ENCODE peak calls at places on chromosomes 6 and 20, in seven cellular contexts. I is nephron progenitor cell; B is omental fat pad; O is sciatic nerve; V is effector CD4-positive, alpha-beta T cell; G is coronary artery; P is left cardiac atrium. A is an unnamed sample.

GRCh38 chr6:141077355-141078333 is 1055.1 kb upstream of the GJE1 start:
- DNase-seq in G (no peak), P (no peak), B (no peak), I (peak), V (no peak), O (no peak), A (no peak)

GRCh38 chr20:45993197-45993951 is 15.3 kb upstream of the MMP9 start:
- DNase-seq in B (no peak), O (no peak), I (no peak), P (no peak), G (no peak), V (no peak), A (peak)

GRCh38 chr6:84414531-84414930 is 187.1 kb upstream of the CEP162 start:
- DNase-seq in V (no peak), G (no peak), B (no peak), I (no peak), O (no peak), P (no peak), A (no peak)

GRCh38 chr6:88376759-88377387 is 210.7 kb upstream of the CNR1 start:
- DNase-seq in P (no peak), B (no peak), V (no peak), G (no peak), I (no peak), O (no peak), A (no peak)

GRCh38 chr6:152184573-152185157 is 377.2 kb downstream of the ESR1 start:
- DNase-seq in P (no peak), V (no peak), B (no peak), I (no peak), O (no peak), G (no peak), A (no peak)

GRCh38 chr20:61253640-61254511 is 1.8 kb downstream of the CDH4 start:
- DNase-seq in I (peak), O (no peak), P (no peak), G (no peak), V (no peak), B (no peak), A (no peak)

GRCh38 chr6:156857573-156857972 is 80.4 kb downstream of the ARID1B start:
- DNase-seq in O (no peak), V (no peak), P (no peak), G (no peak), B (no peak), I (no peak), A (no peak)

GRCh38 chr6:81487489-81487888 is 265.0 kb downstream of the TENT5A start:
- DNase-seq in B (no peak), P (peak), I (no peak), O (peak), G (no peak), V (no peak), A (no peak)

GRCh38 chr6:13814938-13815575 is 700 bp upstream of the MCUR1 start:
- DNase-seq in O (no peak), P (no peak), B (no peak), V (no peak), G (no peak), I (no peak), A (no peak)

GRCh38 chr20:49850463-49851233 is 38.0 kb downstream of the SLC9A8 start:
- DNase-seq in I (no peak), G (no peak), P (no peak), O (no peak), V (no peak), B (no peak), A (no peak)

GRCh38 chr6:117920493-117920845 is 13.4 kb downstream of the SLC35F1 start:
- DNase-seq in V (no peak), P (no peak), G (no peak), I (no peak), B (no peak), O (no peak), A (no peak)

GRCh38 chr6:156334961-156335360 is 442.2 kb upstream of the ARID1B start:
- DNase-seq in O (no peak), B (no peak), V (no peak), G (no peak), P (no peak), I (no peak), A (no peak)

GRCh38 chr6:42390228-42390934 is 61.3 kb downstream of the TRERF1 start:
- DNase-seq in P (no peak), G (peak), O (no peak), B (no peak), I (no peak), V (peak), A (no peak)

GRCh38 chr6:44500074-44500473 is 112.6 kb downstream of the CDC5L start:
- DNase-seq in G (peak), O (no peak), V (no peak), B (no peak), P (no peak), I (no peak), A (no peak)

A was measured in upper lobe of right lung.